ENCODE peak calls at places on chromosomes 11 and 22, in eight cellular contexts. B is PC-3, P is GM12865, J is heart right ventricle, A is spleen, U is cardiac muscle cell, M is tibial nerve, R is left lung. V is an unnamed sample.

GRCh38 chr22:38989461-38989860 is 7.3 kb downstream of the APOBEC3B start:
- DNase-seq in B (no peak), P (no peak), J (no peak), A (no peak), U (no peak), M (no peak), R (no peak), V (no peak)

GRCh38 chr22:34236527-34236926 is 316.3 kb upstream of the LARGE1 start:
- DNase-seq in B (no peak), P (no peak), J (peak), A (no peak), U (no peak), M (no peak), R (no peak), V (no peak)

GRCh38 chr22:39240841-39241631 is 3.7 kb downstream of the PDGFB start:
- DNase-seq in B (peak), P (no peak), J (peak), A (no peak), U (no peak), M (peak), R (peak), V (no peak)

GRCh38 chr11:2930705-2931415 is 1.6 kb upstream of the PHLDA2 start:
- DNase-seq in B (peak), P (peak), J (peak), A (peak), U (peak), M (no peak), R (peak), V (peak)

GRCh38 chr11:35615911-35616900 is 2.1 kb upstream of the FJX1 start:
- DNase-seq in B (peak), P (peak), J (no peak), A (no peak), U (peak), M (peak), R (no peak), V (no peak)

GRCh38 chr11:104705475-104706195 is 192.6 kb downstream of the CASP12 start:
- DNase-seq in B (peak), P (peak), J (no peak), A (peak), U (peak), M (peak), R (no peak), V (no peak)

GRCh38 chr11:29119691-29120328 is 897.0 kb downstream of the KCNA4 start:
- DNase-seq in B (peak), P (no peak), J (no peak), A (no peak), U (peak), M (no peak), R (no peak), V (no peak)

GRCh38 chr11:118406599-118407166 is 5.3 kb downstream of the ATP5MG start:
- DNase-seq in B (no peak), P (peak), J (no peak), A (no peak), U (peak), M (no peak), R (no peak), V (no peak)

GRCh38 chr11:126062679-126063509 is at the start of gene CDON:
- DNase-seq in B (peak), P (peak), J (peak), A (peak), U (peak), M (peak), R (peak), V (peak)

GRCh38 chr11:88979641-88980040 is 86.1 kb downstream of the GRM5 start:
- DNase-seq in B (peak), P (no peak), J (no peak), A (no peak), U (no peak), M (no peak), R (no peak), V (no peak)

GRCh38 chr11:4025248-4025956 is 69.2 kb upstream of the RRM1 start:
- DNase-seq in B (no peak), P (no peak), J (no peak), A (no peak), U (peak), M (no peak), R (no peak), V (no peak)

GRCh38 chr11:76339217-76339616 is 41.7 kb downstream of the THAP12 start:
- DNase-seq in B (no peak), P (peak), J (peak), A (no peak), U (peak), M (peak), R (no peak), V (no peak)

GRCh38 chr11:97934572-97935208 is 1086.1 kb upstream of the CNTN5 start:
- DNase-seq in B (no peak), P (no peak), J (no peak), A (no peak), U (no peak), M (no peak), R (no peak), V (no peak)

GRCh38 chr11:64888761-64889511 is 10.5 kb upstream of the EHD1 start:
- DNase-seq in B (peak), P (no peak), J (no peak), A (no peak), U (no peak), M (no peak), R (no peak), V (no peak)

GRCh38 chr11:33698921-33699320 is 1.7 kb downstream of the C11orf91 start:
- DNase-seq in B (no peak), P (no peak), J (no peak), A (no peak), U (no peak), M (no peak), R (no peak), V (no peak)

GRCh38 chr11:67668191-67668551 is 6.3 kb downstream of the ALDH3B2 start:
- DNase-seq in B (no peak), P (no peak), J (no peak), A (no peak), U (no peak), M (no peak), R (no peak), V (no peak)

GRCh38 chr22:40534379-40535188 is 101.9 kb downstream of the MRTFA start:
- DNase-seq in B (peak), P (peak), J (no peak), A (no peak), U (peak), M (no peak), R (no peak), V (no peak)

GRCh38 chr22:18078329-18079041 is 695 bp downstream of the PEX26 start:
- DNase-seq in B (peak), P (peak), J (peak), A (peak), U (peak), M (no peak), R (peak), V (peak)

GRCh38 chr11:86787651-86788050 is 12.7 kb upstream of the PRSS23 start:
- DNase-seq in B (no peak), P (no peak), J (no peak), A (no peak), U (no peak), M (no peak), R (no peak), V (no peak)

GRCh38 chr11:110763249-110764011 is 51.2 kb upstream of the ARHGAP20 start:
- DNase-seq in B (no peak), P (no peak), J (no peak), A (no peak), U (peak), M (peak), R (peak), V (no peak)

GRCh38 chr11:17810736-17811135 is 76.2 kb downstream of the KCNC1 start:
- DNase-seq in B (peak), P (no peak), J (no peak), A (no peak), U (peak), M (no peak), R (no peak), V (no peak)

GRCh38 chr11:113555071-113555739 is 80.0 kb upstream of the DRD2 start:
- DNase-seq in B (no peak), P (no peak), J (no peak), A (no peak), U (peak), M (no peak), R (no peak), V (no peak)

DNA sequence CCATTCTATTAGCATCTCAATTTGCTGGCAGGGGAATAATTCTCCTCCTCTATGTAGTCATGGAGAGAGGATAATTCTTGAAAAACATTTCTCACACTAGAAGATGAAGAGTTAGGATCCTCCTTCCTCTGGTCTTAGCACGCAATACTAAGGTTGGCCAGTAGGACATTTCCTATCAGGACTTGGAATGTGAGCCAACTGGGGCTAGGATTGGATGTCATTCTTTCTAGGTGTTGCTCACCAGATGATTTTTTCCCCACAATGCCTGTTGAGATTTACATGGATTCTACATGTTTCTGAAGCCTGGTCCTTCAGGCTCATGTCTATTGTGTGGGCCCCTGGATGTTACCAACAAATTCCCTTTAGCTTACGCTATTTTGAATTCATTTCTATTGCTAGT is 28.0 kb downstream of the SLN start:
- DNase-seq in B (peak), P (no peak), J (no peak), A (no peak), U (no peak), M (no peak), R (no peak), V (no peak)
- TF ChIP-seq CTCF in B (peak), P (peak), J (no peak), A (no peak), U (peak), M (no peak), R (no peak), V (no peak)

GRCh38 chr22:20567371-20567847 is 60.0 kb downstream of the MED15 start:
- DNase-seq in B (peak), P (no peak), J (no peak), A (peak), U (no peak), M (no peak), R (no peak), V (no peak)
- TF ChIP-seq CTCF in B (no peak), P (no peak), J (no peak), A (no peak), U (no peak), M (no peak), R (no peak), V (no peak)

GRCh38 chr22:22856364-22856763 is 31.3 kb upstream of the IGLL5 start:
- DNase-seq in B (no peak), P (no peak), J (no peak), A (no peak), U (no peak), M (no peak), R (no peak), V (no peak)

GRCh38 chr22:22855085-22855484 is 32.5 kb upstream of the IGLL5 start:
- DNase-seq in B (no peak), P (no peak), J (no peak), A (no peak), U (no peak), M (no peak), R (peak), V (no peak)

GRCh38 chr22:22854466-22854865 is 33.1 kb upstream of the IGLL5 start:
- DNase-seq in B (no peak), P (no peak), J (no peak), A (no peak), U (no peak), M (no peak), R (no peak), V (no peak)

GRCh38 chr22:22856885-22857606 is 30.6 kb upstream of the IGLL5 start:
- DNase-seq in B (no peak), P (no peak), J (no peak), A (no peak), U (no peak), M (no peak), R (no peak), V (no peak)

GRCh38 chr22:22855617-22856308 is 31.9 kb upstream of the IGLL5 start:
- DNase-seq in B (peak), P (peak), J (no peak), A (no peak), U (peak), M (no peak), R (no peak), V (peak)
- TF ChIP-seq CTCF in B (peak), P (peak), J (no peak), A (peak), U (peak), M (no peak), R (peak), V (no peak)

DNA sequence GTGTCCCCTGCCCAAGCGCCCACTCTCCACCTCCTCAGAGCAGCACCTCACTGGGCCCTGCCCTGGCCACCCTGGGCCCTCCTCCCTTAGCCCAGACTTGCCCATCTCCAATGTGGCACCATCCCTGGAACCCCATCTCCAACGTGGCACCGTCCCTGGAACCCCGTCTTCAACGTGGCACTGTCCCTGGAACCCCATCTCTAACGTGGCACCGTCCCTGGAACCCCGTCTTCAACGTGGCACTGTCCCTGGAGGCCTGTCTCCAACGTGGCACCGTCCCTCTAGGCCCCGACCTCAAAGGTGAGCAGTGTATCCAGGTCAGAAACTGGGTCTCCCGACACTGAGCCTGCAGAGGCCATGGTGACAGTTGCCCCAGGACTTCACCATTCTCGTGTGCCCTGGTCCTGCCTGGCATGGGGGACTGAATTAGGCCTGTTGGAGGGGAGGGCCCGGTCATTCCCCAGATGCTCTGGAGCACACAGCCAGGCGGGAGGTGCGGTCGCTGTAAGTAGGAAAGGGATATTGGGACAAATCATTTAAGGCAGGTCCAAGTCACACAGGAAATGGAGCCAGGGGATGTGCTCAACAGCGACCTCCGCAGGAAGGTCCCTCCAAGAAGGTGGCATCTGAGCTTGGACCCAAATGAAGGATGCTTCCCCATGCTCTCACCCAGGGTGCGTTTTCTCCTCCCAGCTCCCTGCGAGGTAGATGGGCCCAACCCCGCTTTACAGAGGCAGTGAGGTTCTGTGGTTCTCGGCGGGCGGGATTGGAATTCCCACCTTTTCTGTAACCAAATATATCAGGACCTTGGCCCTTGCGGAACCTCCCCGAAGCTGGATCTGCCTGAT is 2.4 kb upstream of the CTSD start:
- DNase-seq in B (no peak), P (no peak), J (no peak), A (peak), U (no peak), M (no peak), R (peak), V (no peak)
- TF ChIP-seq CTCF in B (peak), P (peak), J (no peak), A (no peak), U (peak), M (no peak), R (no peak), V (no peak)

GRCh38 chr11:27612932-27613669 is 87.2 kb downstream of the BDNF start:
- DNase-seq in B (peak), P (no peak), J (no peak), A (no peak), U (no peak), M (no peak), R (no peak), V (no peak)

GRCh38 chr11:27613670-27613950 is 86.6 kb downstream of the BDNF start:
- DNase-seq in B (no peak), P (no peak), J (no peak), A (no peak), U (peak), M (no peak), R (no peak), V (no peak)

GRCh38 chr11:27615833-27616232 is 84.4 kb downstream of the BDNF start:
- DNase-seq in B (no peak), P (no peak), J (no peak), A (no peak), U (no peak), M (no peak), R (no peak), V (no peak)

GRCh38 chr11:27611946-27612455 is 88.3 kb downstream of the BDNF start:
- DNase-seq in B (no peak), P (no peak), J (no peak), A (no peak), U (no peak), M (no peak), R (no peak), V (no peak)

GRCh38 chr11:27614092-27614491 is 86.2 kb downstream of the BDNF start:
- DNase-seq in B (no peak), P (no peak), J (no peak), A (no peak), U (no peak), M (no peak), R (no peak), V (no peak)
- TF ChIP-seq CTCF in B (no peak), P (no peak), J (no peak), A (no peak), U (no peak), M (no peak), R (no peak), V (no peak)

GRCh38 chr11:81570669-81571068 is 1163.0 kb downstream of the FAM181B start:
- DNase-seq in B (no peak), P (no peak), J (no peak), A (no peak), U (no peak), M (no peak), R (no peak), V (no peak)
- TF ChIP-seq CTCF in B (no peak), P (no peak), J (no peak), A (no peak), U (no peak), M (no peak), R (no peak), V (no peak)

DNA sequence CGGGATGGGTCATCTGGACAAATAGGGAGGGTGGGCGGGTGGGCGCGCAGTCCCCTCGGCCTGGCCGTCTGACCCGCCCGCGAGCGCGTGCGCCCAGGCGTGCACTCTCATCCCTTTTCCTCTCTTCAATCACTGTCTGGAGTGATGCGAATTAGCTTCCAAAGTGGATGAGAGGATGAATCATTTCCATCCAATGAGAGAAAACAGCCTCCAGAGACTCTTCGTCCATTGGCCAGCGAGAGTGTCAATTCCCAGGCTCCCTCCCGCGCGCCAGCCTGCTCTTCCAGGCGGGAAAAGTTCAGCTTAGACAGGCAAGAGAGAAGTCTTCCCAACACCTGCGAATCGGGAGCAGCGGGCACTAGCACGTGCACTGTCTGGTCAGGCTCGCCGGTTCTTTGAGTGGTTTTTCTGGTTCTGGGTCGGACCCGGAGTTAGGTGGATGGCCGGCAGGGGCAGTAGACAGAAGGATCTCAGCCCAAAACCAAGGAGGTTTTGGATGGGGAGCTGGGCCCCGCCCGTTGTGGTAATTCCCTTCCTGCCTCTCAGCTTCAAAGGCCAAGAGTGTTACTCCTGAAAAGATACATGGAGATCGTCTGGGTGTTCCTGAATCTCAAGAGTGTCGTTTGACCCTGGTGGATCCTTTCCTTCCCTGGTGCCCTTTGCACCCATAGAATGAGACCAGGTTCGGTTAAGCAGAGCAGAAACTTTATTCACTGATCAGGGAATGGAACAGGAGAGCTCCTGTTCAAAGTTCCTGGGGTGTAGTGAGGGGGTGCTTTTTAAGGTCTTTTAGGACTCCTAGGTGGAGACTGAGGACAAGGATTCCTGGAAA is 33.4 kb upstream of the GLYATL1 start:
- DNase-seq in B (peak), P (no peak), J (peak), A (no peak), U (peak), M (peak), R (peak), V (no peak)
- TF ChIP-seq CTCF in B (peak), P (no peak), J (no peak), A (no peak), U (peak), M (no peak), R (no peak), V (no peak)

GRCh38 chr22:32473388-32473952 is 1.1 kb upstream of the FBXO7 start:
- DNase-seq in B (peak), P (peak), J (no peak), A (no peak), U (peak), M (peak), R (no peak), V (peak)
- TF ChIP-seq CTCF in B (peak), P (peak), J (peak), A (peak), U (peak), M (peak), R (peak), V (peak)

GRCh38 chr11:79074547-79074946 is 366.3 kb downstream of the TENM4 start:
- DNase-seq in B (no peak), P (no peak), J (no peak), A (no peak), U (no peak), M (no peak), R (no peak), V (no peak)

GRCh38 chr11:79080506-79080905 is 360.3 kb downstream of the TENM4 start:
- DNase-seq in B (no peak), P (no peak), J (no peak), A (no peak), U (peak), M (no peak), R (no peak), V (no peak)

GRCh38 chr11:79078999-79079398 is 361.8 kb downstream of the TENM4 start:
- DNase-seq in B (no peak), P (no peak), J (peak), A (no peak), U (no peak), M (no peak), R (no peak), V (no peak)

GRCh38 chr11:79077684-79078379 is 363.0 kb downstream of the TENM4 start:
- DNase-seq in B (no peak), P (no peak), J (no peak), A (no peak), U (peak), M (no peak), R (no peak), V (no peak)

DNA sequence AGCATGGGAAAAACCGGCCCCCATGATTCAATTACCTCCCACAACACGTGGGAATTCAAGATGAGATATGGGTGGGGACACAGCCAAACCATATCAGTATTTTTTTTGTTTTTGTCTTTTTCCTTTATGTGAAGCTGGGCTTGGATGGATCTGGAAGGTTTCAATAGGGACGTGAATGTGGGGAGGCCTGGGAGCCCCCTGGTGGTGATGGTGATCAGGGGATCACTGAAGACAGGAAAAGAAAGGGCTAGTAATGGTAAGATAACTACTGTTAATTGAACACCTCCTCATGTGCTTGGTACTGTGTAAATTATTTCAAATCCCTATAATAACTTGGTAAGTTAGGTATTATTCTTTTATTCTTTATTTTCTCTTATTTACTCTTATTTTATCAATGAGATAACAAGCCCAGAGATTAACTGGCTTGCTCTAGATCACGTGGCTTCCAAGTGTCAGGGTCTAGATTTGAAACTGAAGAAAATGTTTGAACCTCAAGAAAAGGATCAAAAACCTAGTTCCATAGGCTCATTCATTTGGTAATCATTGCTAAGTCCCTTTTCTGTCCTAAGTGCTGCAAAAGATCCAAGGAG is 364.2 kb downstream of the TENM4 start:
- DNase-seq in B (peak), P (peak), J (peak), A (no peak), U (peak), M (peak), R (no peak), V (no peak)
- TF ChIP-seq CTCF in B (peak), P (peak), J (peak), A (peak), U (peak), M (peak), R (peak), V (no peak)